ENCODE peak calls at places on chromosomes 2 and 18, in seven cellular contexts. Y is kidney tubule cell, T is activated T-helper 1 cell treated with Interleukin-2 at 50 U/mL for 16 hours, R is naive B cell, J is cardiac muscle cell, S is HTR-8/SVneo, K is occipital lobe. E is an unnamed sample.

GRCh38 chr2:212406716-212407115 is 131.9 kb downstream of the ERBB4 start:
- DNase-seq in Y (no peak), T (no peak), R (no peak), J (no peak), S (no peak), K (no peak), E (no peak)

GRCh38 chr2:181308731-181309130 is 148.5 kb upstream of the ITGA4 start:
- DNase-seq in Y (no peak), T (no peak), R (no peak), J (no peak), S (no peak), K (no peak), E (no peak)

GRCh38 chr2:47984041-47984440 is 77.7 kb upstream of the FBXO11 start:
- DNase-seq in Y (peak; percentile 87), T (no peak), R (no peak), J (peak; percentile 49), S (no peak), K (no peak), E (no peak)

GRCh38 chr2:36433311-36434217 is 78.0 kb downstream of the CRIM1 start:
- DNase-seq in Y (no peak), T (no peak), R (no peak), J (peak; percentile 80), S (peak; percentile 33), K (no peak), E (no peak)

GRCh38 chr2:14903709-14904374 is 271.3 kb downstream of the LRATD1 start:
- DNase-seq in Y (peak; percentile 30), T (no peak), R (peak; percentile 6), J (no peak), S (peak; percentile 20), K (no peak), E (no peak)

GRCh38 chr2:67790622-67791021 is 272.2 kb downstream of the C1D start:
- DNase-seq in Y (peak; percentile 71), T (no peak), R (no peak), J (peak; percentile 57), S (peak; percentile 13), K (no peak), E (no peak)

GRCh38 chr2:136310005-136310495 is 192.1 kb upstream of the CXCR4 start:
- DNase-seq in Y (peak; percentile 38), T (no peak), R (no peak), J (no peak), S (no peak), K (no peak), E (no peak)

GRCh38 chr2:231348173-231348572 is 47.3 kb upstream of the B3GNT7 start:
- DNase-seq in Y (peak; percentile 10), T (no peak), R (no peak), J (peak; percentile 75), S (no peak), K (no peak), E (no peak)

GRCh38 chr2:239548491-239548890 is 147.7 kb upstream of the HDAC4 start:
- DNase-seq in Y (peak; percentile 44), T (no peak), R (no peak), J (no peak), S (no peak), K (no peak), E (no peak)

GRCh38 chr2:53938904-53939303 is 31.9 kb downstream of the PSME4 start:
- DNase-seq in Y (no peak), T (no peak), R (no peak), J (no peak), S (no peak), K (no peak), E (no peak)

GRCh38 chr2:47404356-47404755 is 1.4 kb downstream of the MSH2 start:
- DNase-seq in Y (no peak), T (no peak), R (no peak), J (no peak), S (no peak), K (no peak), E (no peak)

GRCh38 chr18:11533942-11534496 is 75.4 kb upstream of the SLC35G4 start:
- DNase-seq in Y (no peak), T (no peak), R (no peak), J (no peak), S (no peak), K (no peak), E (no peak)

GRCh38 chr2:215967590-215968373 is 45.6 kb downstream of the MREG start:
- DNase-seq in Y (no peak), T (no peak), R (no peak), J (no peak), S (no peak), K (no peak), E (no peak)

GRCh38 chr2:72963423-72964145 is 46.3 kb downstream of the EMX1 start:
- DNase-seq in Y (peak; percentile 8), T (no peak), R (no peak), J (peak; percentile 39), S (no peak), K (no peak), E (no peak)

GRCh38 chr2:121746071-121746578 is 9.3 kb upstream of the TSN start:
- DNase-seq in Y (peak; percentile 96), T (no peak), R (no peak), J (no peak), S (no peak), K (no peak), E (no peak)

GRCh38 chr18:46755315-46756171 is 1.3 kb downstream of the ST8SIA5 start:
- DNase-seq in Y (no peak), T (no peak), R (no peak), J (no peak), S (no peak), K (peak; percentile 56), E (no peak)

GRCh38 chr2:26737221-26737620 is 26.9 kb upstream of the SLC35F6 start:
- DNase-seq in Y (no peak), T (no peak), R (no peak), J (no peak), S (no peak), K (no peak), E (no peak)

GRCh38 chr2:130954873-130955272 is 118.2 kb downstream of the ARHGEF4 start:
- DNase-seq in Y (no peak), T (no peak), R (no peak), J (no peak), S (no peak), K (no peak), E (no peak)

GRCh38 chr2:144959416-144959815 is 439.5 kb upstream of the ZEB2 start:
- DNase-seq in Y (no peak), T (no peak), R (no peak), J (no peak), S (no peak), K (no peak), E (no peak)

GRCh38 chr18:67518566-67518965 is 2.0 kb upstream of the DSEL start:
- DNase-seq in Y (no peak), T (no peak), R (no peak), J (no peak), S (no peak), K (no peak), E (no peak)

GRCh38 chr2:1891147-1891546 is 146.8 kb upstream of the PXDN start:
- DNase-seq in Y (no peak), T (no peak), R (no peak), J (no peak), S (no peak), K (no peak), E (no peak)

GRCh38 chr2:37349376-37349775 is 4.9 kb downstream of the QPCT start:
- DNase-seq in Y (peak; percentile 38), T (no peak), R (peak; percentile 37), J (no peak), S (no peak), K (no peak), E (no peak)

GRCh38 chr2:42232024-42232423 is 62.9 kb downstream of the EML4 start:
- DNase-seq in Y (no peak), T (no peak), R (no peak), J (no peak), S (no peak), K (no peak), E (no peak)

GRCh38 chr2:238418196-238418998 is 8.3 kb upstream of the ASB1 start:
- DNase-seq in Y (no peak), T (no peak), R (no peak), J (no peak), S (no peak), K (no peak), E (no peak)

GRCh38 chr18:51226068-51226467 is 28.6 kb upstream of the MEX3C start:
- DNase-seq in Y (no peak), T (no peak), R (no peak), J (peak; percentile 19), S (no peak), K (no peak), E (no peak)

GRCh38 chr2:17136895-17137294 is 381.3 kb downstream of the RAD51AP2 start:
- DNase-seq in Y (no peak), T (no peak), R (no peak), J (no peak), S (no peak), K (no peak), E (no peak)

GRCh38 chr2:220736778-220737177 is 835.3 kb downstream of the EPHA4 start:
- DNase-seq in Y (no peak), T (no peak), R (no peak), J (no peak), S (no peak), K (no peak), E (no peak)

GRCh38 chr2:28101123-28101522 is 210.6 kb downstream of the BABAM2 start:
- DNase-seq in Y (peak; percentile 21), T (no peak), R (no peak), J (no peak), S (no peak), K (no peak), E (no peak)

E was measured in CD4-positive, alpha-beta T cell.